ENCODE peak calls at places on chromosomes 11 and 22, in nine cellular contexts. X, S, P, I, E, V, Z, R and Y are unnamed samples.

GRCh38 chr11:112623057-112623456 is 338.2 kb upstream of the NCAM1 start:
- DNase-seq in P (no peak), E (no peak), I (no peak), Z (no peak), S (no peak), R (no peak), V (no peak), X (no peak), Y (no peak)

GRCh38 chr11:95922099-95922498 is 1.8 kb downstream of the MTMR2 start:
- DNase-seq in Z (no peak), S (no peak), I (no peak), E (no peak), P (no peak), X (no peak), V (no peak), R (no peak), Y (no peak)

GRCh38 chr11:128365044-128365443 is 222.3 kb downstream of the ETS1 start:
- DNase-seq in P (no peak), I (no peak), R (no peak), V (no peak), E (no peak), X (peak), S (no peak), Z (no peak), Y (no peak)

GRCh38 chr11:17755891-17756290 is 21.3 kb downstream of the KCNC1 start:
- DNase-seq in P (no peak), I (no peak), E (no peak), V (no peak), Z (no peak), R (no peak), S (no peak), X (no peak), Y (no peak)

GRCh38 chr11:846496-847098 is 3.9 kb downstream of the TSPAN4 start:
- DNase-seq in R (no peak), V (no peak), I (no peak), E (no peak), S (no peak), X (peak), P (no peak), Z (no peak), Y (peak)

GRCh38 chr11:64799925-64800632 is 2.9 kb downstream of the MAP4K2 start:
- DNase-seq in R (peak), X (no peak), Z (no peak), S (no peak), E (no peak), I (no peak), V (no peak), P (no peak), Y (no peak)

GRCh38 chr22:42773161-42773560 is 52.5 kb upstream of the A4GALT start:
- DNase-seq in X (no peak), R (no peak), I (no peak), S (no peak), P (no peak), Z (no peak), E (no peak), V (no peak), Y (no peak)

GRCh38 chr11:68950268-68950667 is 30.5 kb downstream of the MRGPRD start:
- DNase-seq in X (no peak), I (no peak), R (no peak), S (no peak), E (no peak), V (no peak), Z (no peak), P (no peak), Y (peak)

GRCh38 chr11:10443721-10444120 is 11.3 kb upstream of the AMPD3 start:
- DNase-seq in I (no peak), P (no peak), R (no peak), Z (no peak), X (no peak), E (no peak), V (no peak), S (no peak), Y (no peak)

DNA sequence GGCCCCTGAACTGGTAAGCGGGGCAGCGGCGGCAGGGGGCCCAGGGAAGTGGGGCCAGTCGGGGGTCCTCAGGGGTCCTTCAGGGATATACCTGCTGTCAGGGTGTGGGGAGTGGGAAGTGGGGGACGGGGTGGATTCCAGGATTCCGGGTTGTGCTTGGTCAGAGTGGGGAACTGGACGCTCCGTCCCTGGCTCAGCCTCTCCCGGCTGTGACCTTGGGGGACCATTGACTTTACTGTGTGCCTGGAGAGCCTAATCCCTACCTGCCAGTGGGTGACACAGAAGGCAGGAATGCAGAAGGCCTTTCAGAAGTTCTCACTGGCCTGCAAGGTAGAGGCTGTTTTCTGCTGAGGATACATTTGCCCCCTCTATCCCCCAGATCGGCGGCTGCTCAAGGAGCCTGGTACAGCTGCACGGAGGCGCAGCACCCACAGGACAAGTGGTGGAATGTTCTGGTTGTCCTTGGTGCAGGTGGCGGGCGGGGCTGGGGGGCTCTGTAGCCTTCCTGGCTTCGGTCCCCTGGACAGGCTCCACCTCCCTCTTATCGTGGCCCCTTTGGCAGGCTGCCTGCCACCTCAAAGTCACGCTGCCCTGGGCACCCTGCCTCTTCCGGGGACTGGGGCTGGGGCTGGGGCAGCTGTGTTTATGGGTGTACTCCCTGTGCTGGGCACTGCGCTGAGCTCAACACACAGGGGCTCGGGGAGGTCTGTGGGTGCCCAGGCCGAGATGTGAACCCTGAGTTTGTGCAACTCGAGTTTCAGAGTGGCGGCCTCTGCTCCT is 18.4 kb downstream of the KCNQ1 start:
- DNase-seq in R (no peak), X (no peak), E (no peak), Z (no peak), S (peak), I (no peak), P (peak), V (peak), Y (no peak)
- TF ChIP-seq POLR2A in R (no peak), X (no peak), E (no peak), Z (no peak), S (no peak), I (no peak), P (peak), V (no peak), Y (no peak)

DNA sequence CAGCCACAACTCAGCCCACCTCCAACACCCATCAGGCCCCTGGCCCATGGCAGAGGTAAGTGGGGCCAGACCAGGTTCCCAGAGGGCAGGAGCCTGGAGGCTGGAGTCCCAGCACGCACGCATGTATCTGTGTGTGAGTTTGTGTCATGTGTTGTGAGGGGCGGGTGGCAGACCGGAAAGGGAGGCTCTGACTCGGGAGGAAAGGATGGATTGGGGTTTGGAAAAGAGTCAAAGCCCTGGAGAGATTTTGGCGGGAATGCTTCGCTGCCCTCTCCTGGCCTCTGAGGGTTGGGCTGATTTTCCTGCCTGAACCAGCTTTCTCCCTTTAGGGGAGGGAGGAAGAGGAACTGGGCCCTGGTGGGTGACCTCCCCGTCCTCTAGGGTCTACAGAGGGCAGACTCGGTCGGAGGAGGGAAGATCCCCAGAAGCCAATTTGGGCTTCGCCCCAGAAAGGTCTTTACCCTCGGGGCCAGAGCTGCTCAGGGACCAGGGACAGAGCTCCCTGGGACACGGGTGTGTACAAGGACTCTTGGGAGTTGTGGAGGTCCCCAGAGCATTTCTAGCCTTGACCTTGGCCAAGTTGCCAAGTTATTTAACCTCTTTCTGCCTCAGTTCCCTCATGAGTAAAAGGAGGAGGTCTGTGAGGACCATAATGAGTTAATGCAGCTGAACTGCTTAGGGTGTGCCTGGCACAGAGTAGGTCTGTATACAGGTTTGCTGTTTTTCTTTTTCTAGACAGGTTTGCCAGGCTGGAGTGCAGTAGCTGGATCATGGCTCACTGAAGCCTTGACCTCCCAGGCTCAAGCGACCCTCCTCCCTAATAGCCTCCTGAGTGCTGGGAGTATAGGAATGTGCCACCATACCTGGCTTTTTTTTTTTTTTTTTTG is 6.9 kb downstream of the C11orf68 start:
- DNase-seq in E (no peak), X (peak), V (no peak), I (no peak), Z (peak), P (no peak), R (peak), S (peak), Y (no peak)
- TF ChIP-seq POLR2A in E (no peak), X (peak), V (no peak), I (no peak), Z (no peak), P (no peak), R (no peak), S (no peak), Y (peak)

GRCh38 chr22:47157486-47158270 is 395.2 kb downstream of the TBC1D22A start:
- DNase-seq in S (no peak), R (no peak), X (no peak), V (no peak), P (no peak), Z (no peak), I (no peak), E (no peak), Y (no peak)

GRCh38 chr22:47160781-47161520 is 398.5 kb downstream of the TBC1D22A start:
- DNase-seq in S (peak), E (no peak), Z (no peak), R (peak), P (no peak), I (no peak), V (no peak), X (no peak), Y (no peak)

GRCh38 chr22:47160141-47160541 is 397.7 kb downstream of the TBC1D22A start:
- DNase-seq in I (no peak), X (no peak), R (no peak), S (no peak), E (no peak), V (no peak), P (no peak), Z (no peak), Y (no peak)

GRCh38 chr22:47158457-47158856 is 396.0 kb downstream of the TBC1D22A start:
- DNase-seq in Z (no peak), X (no peak), V (no peak), S (no peak), I (no peak), P (no peak), E (no peak), R (no peak), Y (no peak)

DNA sequence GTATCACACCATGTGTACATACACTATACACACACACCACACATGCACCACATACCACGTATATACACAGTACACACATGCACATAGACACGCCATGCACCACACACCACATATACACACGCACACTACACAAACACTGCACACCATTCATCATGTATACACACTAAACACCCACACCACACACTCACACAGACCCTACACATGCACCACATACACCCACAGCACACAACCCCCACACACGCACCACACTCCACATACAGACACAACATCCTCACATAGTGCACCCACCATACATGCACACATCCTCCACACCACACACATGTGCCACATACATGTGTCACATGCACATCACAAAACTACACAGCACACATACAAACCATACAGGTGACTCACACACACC is 397.1 kb downstream of the TBC1D22A start:
- DNase-seq in E (no peak), S (no peak), X (no peak), V (no peak), P (no peak), R (no peak), I (no peak), Z (no peak), Y (no peak)
- TF ChIP-seq POLR2A in E (no peak), S (no peak), X (no peak), V (no peak), P (no peak), R (no peak), I (no peak), Z (no peak), Y (no peak)

GRCh38 chr11:74749127-74749964 is 697 bp downstream of the RNF169 start:
- DNase-seq in R (peak), E (no peak), X (peak), V (peak), P (peak), I (no peak), Z (no peak), S (no peak), Y (peak)
- TF ChIP-seq POLR2A in R (no peak), E (no peak), X (no peak), V (no peak), P (no peak), I (peak), Z (no peak), S (no peak), Y (peak)

GRCh38 chr22:46578251-46578823 is 40.9 kb upstream of the CELSR1 start:
- DNase-seq in I (no peak), X (no peak), S (peak), V (no peak), E (no peak), P (no peak), Z (no peak), R (peak), Y (no peak)

GRCh38 chr22:46574993-46575914 is 37.8 kb upstream of the CELSR1 start:
- DNase-seq in I (no peak), R (peak), P (no peak), V (no peak), Z (peak), E (no peak), X (no peak), S (peak), Y (no peak)

GRCh38 chr22:46575915-46576555 is 38.6 kb upstream of the CELSR1 start:
- DNase-seq in R (no peak), Z (no peak), I (no peak), V (no peak), S (peak), E (no peak), P (peak), X (no peak), Y (no peak)

GRCh38 chr22:46577361-46578249 is 40.2 kb upstream of the CELSR1 start:
- DNase-seq in R (peak), X (no peak), S (peak), Z (no peak), I (no peak), V (no peak), P (peak), E (no peak), Y (no peak)

GRCh38 chr22:46576556-46577351 is 39.3 kb upstream of the CELSR1 start:
- DNase-seq in P (peak), E (no peak), R (peak), X (peak), I (no peak), Z (no peak), S (peak), V (no peak), Y (peak)
- TF ChIP-seq POLR2A in P (no peak), E (no peak), R (no peak), X (no peak), I (peak), Z (no peak), S (no peak), V (no peak), Y (no peak)

GRCh38 chr11:73139476-73140198 is 2.5 kb downstream of the FCHSD2 start:
- DNase-seq in X (peak), Z (no peak), R (no peak), S (no peak), E (no peak), V (no peak), I (no peak), P (no peak), Y (no peak)
- TF ChIP-seq POLR2A in X (no peak), Z (no peak), R (no peak), S (no peak), E (no peak), V (no peak), I (no peak), P (no peak), Y (no peak)

GRCh38 chr11:110587972-110588371 is 124.3 kb downstream of the ARHGAP20 start:
- DNase-seq in R (no peak), X (peak), I (no peak), E (no peak), S (no peak), V (no peak), Z (peak), P (no peak), Y (no peak)
- TF ChIP-seq POLR2A in R (no peak), X (no peak), I (no peak), E (no peak), S (no peak), V (no peak), Z (no peak), P (no peak), Y (no peak)

GRCh38 chr11:3378426-3379423 is at the start of gene ZNF195:
- DNase-seq in V (peak), X (peak), P (peak), I (peak), E (peak), R (peak), S (peak), Z (peak), Y (peak)
- TF ChIP-seq POLR2A in V (peak), X (peak), P (no peak), I (peak), E (no peak), R (peak), S (peak), Z (peak), Y (peak)